ENCODE peak calls at places on chromosomes 13 and 19, in eight cellular contexts. T is HCT116, I is transverse colon, B is esophagus squamous epithelium, N is neural progenitor cell, D is left ventricle myocardium inferior, Z is HepG2, W is SK-N-SH. C is an unnamed sample.

GRCh38 chr13:51760592-51760991 is 43.4 kb downstream of the DHRS12 start:
- DNase-seq in T (no peak), I (no peak), B (no peak), N (no peak), D (no peak), Z (no peak), W (no peak), C (no peak)

GRCh38 chr13:52809310-52809769 is 39.1 kb downstream of the PCDH8 start:
- DNase-seq in T (peak; percentile 72), I (peak; percentile 61), B (no peak), N (peak; percentile 80), D (peak; percentile 33), Z (peak; percentile 80), W (peak; percentile 93), C (no peak)

GRCh38 chr19:40610396-40611064 is 9.4 kb downstream of the LTBP4 start:
- DNase-seq in T (no peak), I (peak; percentile 73), B (no peak), N (peak; percentile 43), D (peak; percentile 74), Z (no peak), W (peak; percentile 90), C (peak; percentile 70)

GRCh38 chr19:20423381-20424207 is 142.0 kb downstream of the ZNF737 start:
- DNase-seq in T (no peak), I (peak; percentile 44), B (no peak), N (peak; percentile 37), D (peak; percentile 54), Z (no peak), W (peak; percentile 15), C (peak; percentile 80)

GRCh38 chr19:34430738-34431625 is 2.8 kb downstream of the UBA2 start:
- DNase-seq in T (peak; percentile 35), I (no peak), B (no peak), N (peak; percentile 66), D (no peak), Z (peak; percentile 57), W (peak; percentile 77), C (no peak)

GRCh38 chr13:105426454-105426853 is 1109.0 kb downstream of the EFNB2 start:
- DNase-seq in T (no peak), I (no peak), B (no peak), N (no peak), D (no peak), Z (no peak), W (no peak), C (no peak)

GRCh38 chr19:48608798-48609263 is 2.3 kb downstream of the SPACA4 start:
- DNase-seq in T (peak; percentile 66), I (peak; percentile 68), B (no peak), N (peak; percentile 68), D (no peak), Z (peak; percentile 42), W (peak; percentile 86), C (no peak)

GRCh38 chr13:80436571-80437169 is 95.7 kb upstream of the SPRY2 start:
- DNase-seq in T (no peak), I (no peak), B (no peak), N (no peak), D (no peak), Z (no peak), W (no peak), C (no peak)

GRCh38 chr19:49691243-49692101 is 556 bp downstream of the CPT1C start:
- DNase-seq in T (no peak), I (no peak), B (no peak), N (peak; percentile 94), D (peak; percentile 68), Z (no peak), W (peak; percentile 91), C (no peak)

GRCh38 chr19:16627194-16627927 is 643 bp downstream of the MED26 start:
- DNase-seq in T (no peak), I (peak; percentile 24), B (no peak), N (peak; percentile 52), D (no peak), Z (peak; percentile 10), W (peak; percentile 44), C (peak; percentile 43)

GRCh38 chr19:51600940-51601575 is 29.1 kb downstream of the SIGLEC5 start:
- DNase-seq in T (no peak), I (peak; percentile 35), B (no peak), N (no peak), D (no peak), Z (no peak), W (no peak), C (peak; percentile 88)

GRCh38 chr19:50317115-50317514 is 12.1 kb downstream of the KCNC3 start:
- DNase-seq in T (no peak), I (no peak), B (no peak), N (no peak), D (no peak), Z (no peak), W (no peak), C (no peak)

GRCh38 chr13:42740753-42741152 is 40.6 kb upstream of the FAM216B start:
- DNase-seq in T (peak; percentile 7), I (peak; percentile 44), B (no peak), N (no peak), D (peak; percentile 47), Z (no peak), W (peak; percentile 9), C (peak; percentile 66)

GRCh38 chr19:45154064-45154827 is 6.5 kb downstream of the NKPD1 start:
- DNase-seq in T (peak; percentile 92), I (no peak), B (no peak), N (no peak), D (no peak), Z (peak; percentile 97), W (no peak), C (no peak)

GRCh38 chr13:29706923-29707322 is 111.4 kb upstream of the SLC7A1 start:
- DNase-seq in T (no peak), I (no peak), B (no peak), N (no peak), D (no peak), Z (no peak), W (no peak), C (no peak)

GRCh38 chr19:52138614-52139290 is 986 bp downstream of the ZNF616 start:
- DNase-seq in T (no peak), I (peak; percentile 25), B (no peak), N (peak; percentile 82), D (no peak), Z (peak; percentile 34), W (peak; percentile 61), C (peak; percentile 78)

GRCh38 chr13:52348081-52348480 is 57.9 kb downstream of the THSD1 start:
- DNase-seq in T (peak; percentile 34), I (no peak), B (no peak), N (no peak), D (no peak), Z (no peak), W (no peak), C (no peak)

GRCh38 chr19:2476451-2477140 is 669 bp downstream of the GADD45B start:
- DNase-seq in T (no peak), I (peak; percentile 67), B (no peak), N (peak; percentile 73), D (peak; percentile 49), Z (no peak), W (peak; percentile 66), C (peak; percentile 67)

GRCh38 chr13:51520524-51520923 is 63.7 kb upstream of the WDFY2 start:
- DNase-seq in T (no peak), I (no peak), B (no peak), N (no peak), D (no peak), Z (peak; percentile 63), W (no peak), C (no peak)

GRCh38 chr13:100520936-100521765 is 67.4 kb downstream of the GGACT start:
- DNase-seq in T (no peak), I (no peak), B (no peak), N (peak; percentile 67), D (no peak), Z (no peak), W (no peak), C (no peak)

GRCh38 chr19:29001922-29002247 is 211.1 kb downstream of the UQCRFS1 start:
- DNase-seq in T (no peak), I (no peak), B (no peak), N (no peak), D (no peak), Z (no peak), W (no peak), C (no peak)
- H3K27ac ChIP-seq in T (no peak overlapping the region), I (no peak overlapping the region), B (no peak overlapping the region), N (no peak overlapping the region), D (no peak overlapping the region), Z (no peak overlapping the region), W (no peak overlapping the region), C (no peak overlapping the region)

DNA sequence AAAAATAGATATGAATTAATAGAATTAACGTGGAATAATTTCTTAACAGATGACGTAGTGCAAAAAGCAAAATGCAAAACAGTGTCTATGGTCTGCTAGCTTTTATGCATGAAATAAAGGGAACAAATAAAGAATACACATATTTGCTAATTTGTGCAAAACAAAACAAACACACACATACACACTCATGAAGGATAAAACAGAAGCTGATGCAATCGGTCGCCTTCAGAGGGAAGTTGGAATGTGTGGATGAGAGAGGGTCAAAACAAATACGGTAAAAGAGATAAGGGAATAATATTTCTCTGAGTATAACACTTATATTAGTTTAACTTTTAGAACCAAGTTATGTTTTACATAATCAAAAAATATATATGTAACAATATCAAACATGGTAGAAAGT is 1160.9 kb upstream of the PCDH9 start:
- DNase-seq in T (no peak), I (no peak), B (no peak), N (no peak), D (no peak), Z (no peak), W (no peak), C (no peak)
- H3K4me1 ChIP-seq in T (no peaks in the 10 kb centered on the region), I (no peaks in the 10 kb centered on the region), B (no peaks in the 10 kb centered on the region), N (no peaks in the 10 kb centered on the region), D (no peaks in the 10 kb centered on the region), Z (no peaks in the 10 kb centered on the region), W (no peaks in the 10 kb centered on the region), C (no peaks in the 10 kb centered on the region)

DNA sequence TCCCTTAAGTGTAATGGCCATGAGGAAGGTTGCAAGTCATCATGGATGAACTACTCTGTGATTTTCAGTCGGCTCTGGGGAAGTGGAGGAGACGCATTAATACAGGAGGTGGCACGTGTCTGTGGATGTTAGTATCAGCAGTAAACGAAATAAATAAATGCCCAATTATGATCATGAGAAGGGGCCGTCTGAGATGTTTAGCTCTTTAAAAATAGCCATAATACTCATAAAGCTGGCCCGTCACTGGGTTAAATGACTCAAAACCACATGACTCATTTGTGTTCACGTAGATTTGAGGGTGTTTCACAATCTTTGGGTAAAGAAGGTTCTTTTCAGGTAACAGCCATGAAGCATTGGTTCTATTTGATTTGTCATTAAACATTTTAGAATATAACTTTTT is 620.6 kb downstream of the GPC6 start:
- DNase-seq in T (no peak), I (no peak), B (no peak), N (no peak), D (no peak), Z (peak; percentile 5), W (no peak), C (no peak)
- H3K27ac ChIP-seq in T (no peak overlapping the region), I (no peak overlapping the region), B (no peak overlapping the region), N (no peak overlapping the region), D (no peak overlapping the region), Z (no peak overlapping the region), W (no peak overlapping the region), C (no peak overlapping the region)

DNA sequence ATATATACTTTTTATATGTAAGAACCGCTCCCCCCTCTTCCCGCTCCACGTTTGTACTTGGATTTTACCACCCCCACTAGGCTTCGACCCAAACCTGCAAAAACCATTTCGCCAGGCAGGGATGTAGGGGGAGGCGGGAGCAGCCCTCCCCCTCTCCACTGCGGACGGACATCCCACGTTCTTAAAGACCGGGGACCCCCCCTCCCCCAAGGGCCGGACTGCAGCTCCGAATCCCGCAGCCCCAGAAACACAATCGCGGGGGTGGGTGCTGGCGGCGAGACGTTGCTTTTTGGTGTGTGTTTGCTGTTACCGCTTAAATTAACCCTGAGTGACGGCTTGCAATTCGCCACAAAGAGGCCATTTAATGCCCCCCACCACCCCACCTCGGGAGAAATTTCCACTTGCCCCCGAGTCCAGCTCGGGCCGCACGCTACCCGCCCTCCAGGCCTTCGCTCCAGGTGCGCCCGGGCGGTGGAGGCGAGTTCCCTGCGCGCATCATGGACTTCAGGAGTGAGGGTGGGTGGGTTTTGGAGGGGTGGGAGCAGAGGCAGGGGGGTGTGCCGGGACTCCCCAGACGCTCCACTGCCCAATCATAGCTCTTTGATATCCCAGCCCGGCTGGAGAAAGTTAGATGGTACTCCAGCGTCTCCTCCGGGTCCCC is 15.8 kb downstream of the NFIX start:
- DNase-seq in T (no peak), I (no peak), B (no peak), N (no peak), D (no peak), Z (no peak), W (no peak), C (peak; percentile 75)
- H3K4me1 ChIP-seq in T (peaks cover 16% of the 10 kb centered on the region), I (peaks cover 95% of the 10 kb centered on the region), B (peaks cover 82% of the 10 kb centered on the region), N (peaks cover 3% of the 10 kb centered on the region), D (peaks cover 100% of the 10 kb centered on the region), Z (peaks cover 31% of the 10 kb centered on the region), W (no peaks in the 10 kb centered on the region), C (peaks cover 64% of the 10 kb centered on the region)